ENCODE peak calls at places on chromosomes 5 and 9, in eight cellular contexts. C is mesendoderm, W is SK-N-MC, U is GM06990, Y is fibroblast of mammary gland, E is uterus, L is sigmoid colon, D is AG10803. Q is an unnamed sample.

GRCh38 chr9:121620777-121621437 is 30.5 kb upstream of the DAB2IP start:
- DNase-seq in C (peak; percentile 73), W (no peak), U (no peak), Y (peak; percentile 22), E (no peak), L (no peak), D (no peak), Q (no peak)

GRCh38 chr5:68834486-68834885 is 259.3 kb upstream of the SLC30A5 start:
- DNase-seq in C (no peak), W (no peak), U (no peak), Y (peak; percentile 28), E (no peak), L (no peak), D (peak; percentile 87), Q (peak; percentile 41)

GRCh38 chr5:78887384-78888118 is 97.6 kb downstream of the ARSB start:
- DNase-seq in C (no peak), W (no peak), U (peak; percentile 69), Y (no peak), E (no peak), L (no peak), D (no peak), Q (no peak)

GRCh38 chr5:15132816-15133405 is 261.3 kb upstream of the ANKH start:
- DNase-seq in C (no peak), W (no peak), U (no peak), Y (no peak), E (no peak), L (no peak), D (no peak), Q (no peak)

GRCh38 chr9:89837152-89837551 is 232.3 kb downstream of the GADD45G start:
- DNase-seq in C (no peak), W (no peak), U (no peak), Y (no peak), E (no peak), L (peak; percentile 80), D (no peak), Q (no peak)

GRCh38 chr5:169561883-169562282 is 21.7 kb upstream of the SPDL1 start:
- DNase-seq in C (no peak), W (peak; percentile 3), U (no peak), Y (no peak), E (no peak), L (no peak), D (no peak), Q (peak; percentile 94)

GRCh38 chr9:1837453-1838084 is 177.6 kb upstream of the SMARCA2 start:
- DNase-seq in C (peak; percentile 84), W (no peak), U (peak; percentile 8), Y (peak; percentile 44), E (no peak), L (no peak), D (peak; percentile 40), Q (peak; percentile 15)

GRCh38 chr5:179332741-179333290 is 12.4 kb downstream of the ADAMTS2 start:
- DNase-seq in C (no peak), W (no peak), U (no peak), Y (no peak), E (no peak), L (no peak), D (no peak), Q (no peak)

GRCh38 chr5:27328480-27328879 is 290.1 kb upstream of the CDH9 start:
- DNase-seq in C (no peak), W (no peak), U (no peak), Y (peak; percentile 92), E (no peak), L (no peak), D (peak; percentile 79), Q (peak; percentile 81)

GRCh38 chr5:148912714-148913398 is 86.4 kb downstream of the ADRB2 start:
- DNase-seq in C (peak; percentile 98), W (no peak), U (no peak), Y (peak; percentile 97), E (no peak), L (no peak), D (peak; percentile 96), Q (peak; percentile 95)

GRCh38 chr9:77679696-77680359 is 31.7 kb upstream of the GNA14 start:
- DNase-seq in C (no peak), W (no peak), U (no peak), Y (no peak), E (no peak), L (no peak), D (no peak), Q (no peak)

GRCh38 chr9:100445161-100445902 is 18.4 kb downstream of the MSANTD3 start:
- DNase-seq in C (no peak), W (no peak), U (no peak), Y (no peak), E (no peak), L (no peak), D (no peak), Q (no peak)

GRCh38 chr5:74966151-74967050 is 86.0 kb downstream of the GCNT4 start:
- DNase-seq in C (peak; percentile 47), W (no peak), U (no peak), Y (no peak), E (no peak), L (no peak), D (peak; percentile 63), Q (peak; percentile 43)

DNA sequence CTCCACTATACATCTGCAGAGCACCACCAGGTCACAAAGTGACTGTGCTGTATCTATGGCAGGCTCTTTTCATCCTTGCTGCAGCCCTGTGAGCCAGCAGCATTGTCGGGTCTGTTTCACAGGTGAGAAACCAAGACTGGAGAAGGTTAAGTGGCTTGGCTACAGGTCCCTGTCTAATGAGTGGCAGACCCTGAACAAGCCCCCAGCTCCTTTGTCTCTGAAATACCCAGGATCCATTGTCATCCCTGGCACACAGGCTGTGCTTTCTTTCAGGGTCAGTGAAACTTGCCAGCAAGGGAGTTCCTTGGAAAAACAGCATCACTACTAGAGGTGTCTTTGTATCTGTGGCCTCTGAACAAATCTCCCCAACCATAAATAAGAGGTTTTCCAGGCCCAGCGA is 27.6 kb upstream of the CXCL14 start:
- DNase-seq in C (no peak), W (no peak), U (no peak), Y (no peak), E (no peak), L (no peak), D (no peak), Q (no peak)
- H3K4me3 ChIP-seq in C (no peak overlapping the region), W (no peak overlapping the region), U (no peak overlapping the region), Y (no peak overlapping the region), E (no peak overlapping the region), L (no peak overlapping the region), D (no peak overlapping the region), Q (no peak overlapping the region)

GRCh38 chr5:81302596-81302995 is 1.2 kb downstream of the ZCCHC9 start:
- DNase-seq in C (no peak), W (no peak), U (no peak), Y (peak; percentile 34), E (no peak), L (no peak), D (peak; percentile 4), Q (no peak)
- H3K4me3 ChIP-seq in C (no peak overlapping the region), W (peak overlapping the region; percentile 94), U (peak overlapping the region; percentile 95), Y (peak overlapping the region; percentile 83), E (peak overlapping the region; percentile 92), L (peak overlapping the region; percentile 60), D (peak overlapping the region; percentile 97), Q (peak overlapping the region; percentile 96)

GRCh38 chr5:89401659-89402058 is 518.7 kb upstream of the MEF2C start:
- DNase-seq in C (no peak), W (no peak), U (no peak), Y (no peak), E (no peak), L (no peak), D (no peak), Q (no peak)

GRCh38 chr5:89401012-89401411 is 518.0 kb upstream of the MEF2C start:
- DNase-seq in C (no peak), W (no peak), U (no peak), Y (no peak), E (no peak), L (no peak), D (no peak), Q (no peak)

GRCh38 chr5:89399553-89399952 is 516.6 kb upstream of the MEF2C start:
- DNase-seq in C (no peak), W (no peak), U (peak; percentile 8), Y (peak; percentile 65), E (no peak), L (no peak), D (peak; percentile 23), Q (peak; percentile 52)

GRCh38 chr5:89396262-89396975 is 513.4 kb upstream of the MEF2C start:
- DNase-seq in C (peak; percentile 22), W (no peak), U (peak; percentile 20), Y (peak; percentile 40), E (no peak), L (no peak), D (peak; percentile 37), Q (peak; percentile 61)

DNA sequence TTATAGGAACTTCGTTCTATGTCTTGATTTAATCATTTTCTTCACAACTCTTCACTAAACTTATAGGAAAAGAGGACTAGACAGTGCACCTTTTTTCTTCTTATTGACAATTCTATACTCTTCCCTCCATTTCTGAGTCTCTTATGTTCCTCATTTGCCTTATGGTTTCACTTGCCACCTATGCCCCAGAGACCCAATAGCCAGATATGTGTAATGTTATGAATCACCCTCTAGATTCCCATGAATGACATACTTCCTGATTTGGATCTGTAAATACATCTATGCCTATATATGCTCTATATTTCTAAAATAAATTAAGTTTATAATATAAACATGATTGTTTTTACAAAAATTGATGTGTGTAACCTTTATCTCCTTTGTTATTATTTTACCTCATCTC is 514.1 kb upstream of the MEF2C start:
- DNase-seq in C (no peak), W (no peak), U (peak; percentile 52), Y (peak; percentile 50), E (no peak), L (no peak), D (no peak), Q (peak; percentile 5)
- H3K4me3 ChIP-seq in C (no peak overlapping the region), W (no peak overlapping the region), U (no peak overlapping the region), Y (no peak overlapping the region), E (no peak overlapping the region), L (no peak overlapping the region), D (no peak overlapping the region), Q (no peak overlapping the region)

DNA sequence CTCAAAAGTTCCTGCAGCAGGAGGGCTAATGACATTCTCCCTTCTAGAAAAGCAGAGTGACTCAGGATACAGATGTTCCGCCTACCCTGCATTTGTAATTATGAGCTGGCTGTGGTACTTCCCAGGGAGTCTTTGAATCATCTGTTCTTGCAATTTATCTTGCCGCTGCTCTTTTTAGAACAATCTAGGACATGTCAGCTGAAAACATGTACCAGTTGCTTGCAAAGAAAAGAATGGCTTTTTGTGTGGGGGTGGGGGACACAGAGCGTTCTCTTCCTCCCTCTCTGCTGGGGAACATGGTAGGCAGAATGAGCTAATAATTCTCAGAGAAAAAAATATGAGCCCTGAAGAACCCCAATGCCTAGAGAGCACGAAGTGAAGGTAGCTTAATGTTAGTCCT is 51.7 kb upstream of the TUT7 start:
- DNase-seq in C (peak; percentile 55), W (no peak), U (no peak), Y (peak; percentile 98), E (peak; percentile 55), L (no peak), D (peak; percentile 82), Q (peak; percentile 88)
- H3K4me3 ChIP-seq in C (no peak overlapping the region), W (peak overlapping the region; percentile 53), U (no peak overlapping the region), Y (no peak overlapping the region), E (no peak overlapping the region), L (no peak overlapping the region), D (peak overlapping the region; percentile 38), Q (no peak overlapping the region)

Q was measured in fibroblast of the aortic adventitia.